ENCODE peak calls at places on chromosomes 11 and 22, in six cellular contexts. O is HCT116, E is kidney, K is A549, L is tibial artery, V is fibroblast of lung. U is an unnamed sample.

GRCh38 chr11:45899448-45900174 is 7.5 kb downstream of the FREY1 start:
- DNase-seq in E (peak; percentile 96), V (peak; percentile 87), O (no peak), L (peak; percentile 89), K (peak; percentile 85), U (peak; percentile 53)

GRCh38 chr11:65559535-65559934 is 1.4 kb upstream of the LTBP3 start:
- DNase-seq in E (no peak), V (no peak), O (no peak), L (no peak), K (no peak), U (no peak)

GRCh38 chr11:76123243-76123642 is 83.1 kb downstream of the WNT11 start:
- DNase-seq in V (no peak), O (no peak), L (no peak), E (no peak), K (no peak), U (no peak)

GRCh38 chr11:23406131-23406819 is 546.0 kb upstream of the CCDC179 start:
- DNase-seq in L (no peak), V (no peak), O (no peak), K (no peak), E (peak; percentile 58), U (no peak)

GRCh38 chr11:77046060-77046501 is 11.9 kb downstream of the B3GNT6 start:
- DNase-seq in E (no peak), O (peak; percentile 37), L (no peak), V (no peak), K (peak; percentile 87), U (no peak)

GRCh38 chr11:46326813-46327416 is 20.3 kb upstream of the DGKZ start:
- DNase-seq in E (no peak), V (no peak), L (no peak), K (no peak), O (no peak), U (no peak)

GRCh38 chr11:72860592-72860991 is 46.4 kb downstream of the ATG16L2 start:
- DNase-seq in O (no peak), K (no peak), L (no peak), V (no peak), E (no peak), U (no peak)

GRCh38 chr11:132911186-132911585 is 621.1 kb downstream of the OPCML start:
- DNase-seq in L (no peak), V (peak; percentile 90), K (no peak), O (no peak), E (no peak), U (no peak)

GRCh38 chr11:133197425-133197824 is 334.9 kb downstream of the OPCML start:
- DNase-seq in V (peak; percentile 18), O (no peak), K (no peak), E (no peak), L (no peak), U (no peak)

GRCh38 chr11:12222099-12222751 is 111.8 kb downstream of the MICAL2 start:
- DNase-seq in E (no peak), K (no peak), V (peak; percentile 72), L (no peak), O (no peak), U (no peak)

GRCh38 chr22:20133930-20134549 is 2.4 kb downstream of the ZDHHC8 start:
- DNase-seq in E (no peak), L (no peak), V (no peak), K (no peak), O (no peak), U (no peak)

GRCh38 chr11:73077454-73077853 is 64.7 kb downstream of the FCHSD2 start:
- DNase-seq in O (no peak), L (no peak), V (no peak), K (no peak), E (no peak), U (no peak)

GRCh38 chr22:41479671-41480396 is 10.9 kb downstream of the ACO2 start:
- DNase-seq in L (peak; percentile 76), E (no peak), O (no peak), V (peak; percentile 72), K (no peak), U (no peak)

GRCh38 chr11:122287401-122287800 is 171.4 kb upstream of the BLID start:
- DNase-seq in L (no peak), O (no peak), K (no peak), E (no peak), V (no peak), U (no peak)

GRCh38 chr11:104106136-104106754 is 57.7 kb downstream of the PDGFD start:
- DNase-seq in L (no peak), E (no peak), K (no peak), V (peak; percentile 61), O (no peak), U (no peak)

GRCh38 chr22:32144875-32145274 is 14.2 kb downstream of the C22orf42 start:
- DNase-seq in V (no peak), O (no peak), L (no peak), K (no peak), E (no peak), U (no peak)

GRCh38 chr22:22070371-22070824 is 87.8 kb upstream of the TOP3B start:
- DNase-seq in O (no peak), K (no peak), L (no peak), E (no peak), V (no peak), U (no peak)

GRCh38 chr22:41517172-41518047 is 26.9 kb downstream of the POLR3H start:
- DNase-seq in E (peak; percentile 78), K (peak; percentile 63), O (no peak), V (no peak), L (peak; percentile 89), U (no peak)

GRCh38 chr22:32042924-32043323 is at the start of gene SLC5A1:
- DNase-seq in O (no peak), E (peak; percentile 85), K (no peak), L (no peak), V (no peak), U (no peak)

GRCh38 chr11:104301776-104302175 is 137.8 kb upstream of the PDGFD start:
- DNase-seq in V (no peak), K (no peak), O (no peak), L (no peak), E (no peak), U (no peak)

GRCh38 chr11:1936072-1936780 is 10.9 kb upstream of the MRPL23 start:
- DNase-seq in O (no peak), L (no peak), E (peak; percentile 66), V (no peak), K (no peak), U (no peak)

GRCh38 chr22:26616650-26617049 is 1.2 kb downstream of the CRYBB1 start:
- DNase-seq in L (no peak), O (no peak), K (no peak), E (no peak), V (no peak), U (no peak)

GRCh38 chr11:122843281-122844150 is 5.2 kb downstream of the CRTAM start:
- DNase-seq in O (no peak), V (no peak), L (no peak), E (no peak), K (no peak), U (peak; percentile 74)

GRCh38 chr11:60925685-60926267 is 1.5 kb downstream of the TMEM132A start:
- DNase-seq in K (peak; percentile 81), L (no peak), E (no peak), O (no peak), V (peak; percentile 37), U (no peak)

GRCh38 chr11:15650105-15650938 is 535.6 kb downstream of the INSC start:
- DNase-seq in L (peak; percentile 97), V (peak; percentile 87), O (peak; percentile 70), K (peak; percentile 79), E (peak; percentile 97), U (peak; percentile 67)
- H3K4me3 ChIP-seq in L (peak overlapping the region; percentile 44), V (peak overlapping the region; percentile 58), O (no peak overlapping the region), K (peak overlapping the region; percentile 43), E (no peak overlapping the region), U (peak overlapping the region; percentile 7)

GRCh38 chr11:3167143-3168119 is 2.3 kb upstream of the OSBPL5 start:
- DNase-seq in O (no peak), V (no peak), K (no peak), E (peak; percentile 58), L (peak; percentile 63), U (no peak)

GRCh38 chr11:3169235-3169951 is 4.3 kb upstream of the OSBPL5 start:
- DNase-seq in E (peak; percentile 80), O (peak; percentile 21), V (peak; percentile 75), L (peak; percentile 90), K (no peak), U (no peak)

GRCh38 chr11:3171931-3172560 is 6.9 kb upstream of the OSBPL5 start:
- DNase-seq in K (no peak), O (no peak), L (peak; percentile 60), V (no peak), E (peak; percentile 35), U (no peak)

GRCh38 chr11:3170756-3171670 is 5.9 kb upstream of the OSBPL5 start:
- DNase-seq in E (peak; percentile 46), K (no peak), L (peak; percentile 64), O (no peak), V (no peak), U (peak; percentile 91)

GRCh38 chr11:3169952-3170755 is 5.0 kb upstream of the OSBPL5 start:
- DNase-seq in E (peak; percentile 73), V (no peak), K (no peak), L (peak; percentile 70), O (no peak), U (no peak)
- H3K4me3 ChIP-seq in E (no peak overlapping the region), V (peak overlapping the region; percentile 57), K (no peak overlapping the region), L (peak overlapping the region; percentile 55), O (peak overlapping the region; percentile 56), U (peak overlapping the region; percentile 50)

GRCh38 chr22:45864959-45865496 is 111.9 kb downstream of the WNT7B start:
- DNase-seq in K (no peak), O (no peak), L (no peak), V (no peak), E (peak; percentile 73), U (no peak)

GRCh38 chr22:45865561-45866397 is 111.2 kb downstream of the WNT7B start:
- DNase-seq in E (peak; percentile 57), K (no peak), O (no peak), L (no peak), V (no peak), U (no peak)

GRCh38 chr22:45867118-45867905 is 109.7 kb downstream of the WNT7B start:
- DNase-seq in V (no peak), K (no peak), E (peak; percentile 73), O (no peak), L (no peak), U (no peak)

GRCh38 chr22:45867906-45868555 is 108.9 kb downstream of the WNT7B start:
- DNase-seq in O (no peak), E (peak; percentile 73), L (peak; percentile 24), V (no peak), K (no peak), U (no peak)

GRCh38 chr22:45866398-45867117 is 110.4 kb downstream of the WNT7B start:
- DNase-seq in E (peak; percentile 68), L (no peak), V (no peak), K (no peak), O (no peak), U (no peak)
- H3K4me3 ChIP-seq in E (no peak overlapping the region), L (peak overlapping the region; percentile 23), V (peak overlapping the region; percentile 28), K (no peak overlapping the region), O (no peak overlapping the region), U (no peak overlapping the region)

DNA sequence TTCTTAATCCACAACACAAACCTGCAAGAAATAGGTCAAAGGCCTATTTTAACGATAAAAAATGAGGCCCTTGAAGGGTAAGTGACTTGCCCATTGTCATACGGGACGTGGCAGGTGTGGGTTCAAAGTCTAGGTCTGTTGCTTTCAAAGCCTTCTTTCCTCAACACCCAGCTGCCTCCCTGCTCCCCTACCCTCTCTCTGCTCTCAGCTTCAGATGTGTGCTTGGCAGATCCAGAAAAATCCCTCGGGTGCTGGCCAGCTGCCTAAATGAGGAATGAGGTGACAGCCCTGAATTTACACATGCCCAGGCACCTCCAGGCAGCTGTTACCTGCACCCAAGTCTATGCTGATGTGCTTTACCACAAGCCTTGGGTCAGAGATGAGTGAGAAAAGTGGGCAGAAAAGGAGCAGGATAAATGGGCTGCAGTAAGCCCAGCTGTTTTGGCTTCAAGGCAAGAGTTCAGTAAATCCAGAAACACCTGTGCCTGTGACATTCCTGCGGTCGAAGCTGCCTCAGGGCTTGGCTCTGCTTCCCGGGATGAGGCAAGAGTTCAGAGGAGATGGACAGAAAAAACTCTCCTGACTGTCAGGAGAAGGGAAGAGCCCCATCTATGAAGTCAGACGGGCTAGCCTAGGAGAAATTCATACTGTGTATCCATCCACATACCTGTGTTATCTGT is 49.9 kb upstream of the LDLRAD3 start:
- DNase-seq in E (no peak), K (no peak), L (no peak), O (no peak), V (peak; percentile 29), U (no peak)
- H3K4me3 ChIP-seq in E (no peak overlapping the region), K (no peak overlapping the region), L (no peak overlapping the region), O (no peak overlapping the region), V (no peak overlapping the region), U (no peak overlapping the region)